ENCODE peak calls at places on chromosome 10, in five cellular contexts. J, Y, T, V and C are unnamed samples.

GRCh38 chr10:62618576-62619408 is 185.7 kb upstream of the ADO start:
- DNase-seq in J (peak), Y (no peak), T (peak), V (peak), C (no peak)

GRCh38 chr10:79601939-79602338 is 8.8 kb upstream of the SFTPA1 start:
- DNase-seq in J (no peak), Y (no peak), T (no peak), V (no peak), C (no peak)

GRCh38 chr10:42428534-42428933 is 209.8 kb downstream of the ZNF33B start:
- DNase-seq in J (no peak), Y (peak), T (no peak), V (no peak), C (peak)

GRCh38 chr10:132940791-132941465 is 1.4 kb downstream of the CFAP46 start:
- DNase-seq in J (no peak), Y (no peak), T (no peak), V (no peak), C (no peak)

GRCh38 chr10:13684252-13684791 is 97.6 kb downstream of the PRPF18 start:
- DNase-seq in J (peak), Y (no peak), T (no peak), V (peak), C (peak)

GRCh38 chr10:51694369-51694768 is 5.0 kb downstream of the CSTF2T start:
- DNase-seq in J (no peak), Y (no peak), T (no peak), V (no peak), C (no peak)

GRCh38 chr10:108894402-108895301 is 1028.7 kb downstream of the XPNPEP1 start:
- DNase-seq in J (no peak), Y (no peak), T (no peak), V (no peak), C (no peak)

GRCh38 chr10:22821501-22821900 is 106.4 kb upstream of the ARMC3 start:
- DNase-seq in J (peak), Y (no peak), T (no peak), V (peak), C (no peak)

GRCh38 chr10:5565671-5566581 is 41.2 kb downstream of the CALML3 start:
- DNase-seq in J (peak), Y (no peak), T (no peak), V (peak), C (peak)

GRCh38 chr10:26311383-26311940 is 94.9 kb downstream of the GAD2 start:
- DNase-seq in J (no peak), Y (no peak), T (peak), V (no peak), C (no peak)

GRCh38 chr10:76311752-76312699 is 880.6 kb downstream of the LRMDA start:
- DNase-seq in J (no peak), Y (peak), T (peak), V (no peak), C (peak)

GRCh38 chr10:75546004-75546403 is 114.6 kb downstream of the LRMDA start:
- DNase-seq in J (no peak), Y (no peak), T (no peak), V (no peak), C (no peak)

GRCh38 chr10:71203716-71204115 is 8.7 kb upstream of the UNC5B start:
- DNase-seq in J (no peak), Y (no peak), T (no peak), V (no peak), C (peak)

GRCh38 chr10:132320776-132321469 is 11.1 kb upstream of the LRRC27 start:
- DNase-seq in J (no peak), Y (no peak), T (no peak), V (no peak), C (no peak)

GRCh38 chr10:72223743-72224101 is 7.6 kb upstream of the ASCC1 start:
- DNase-seq in J (no peak), Y (no peak), T (no peak), V (no peak), C (no peak)

GRCh38 chr10:131738396-131738735 is 162.4 kb upstream of the PPP2R2D start:
- DNase-seq in J (no peak), Y (no peak), T (no peak), V (no peak), C (no peak)

GRCh38 chr10:45282061-45282460 is 33.3 kb downstream of the OR13A1 start:
- DNase-seq in J (no peak), Y (no peak), T (no peak), V (no peak), C (no peak)

GRCh38 chr10:90920986-90921643 is at the start of gene ANKRD1:
- DNase-seq in J (peak), Y (no peak), T (peak), V (peak), C (peak)

GRCh38 chr10:63976538-63976937 is 455.3 kb downstream of the REEP3 start:
- DNase-seq in J (peak), Y (peak), T (peak), V (no peak), C (peak)

GRCh38 chr10:121800831-121801230 is 127.0 kb downstream of the ATE1 start:
- DNase-seq in J (no peak), Y (no peak), T (no peak), V (no peak), C (no peak)

GRCh38 chr10:60878224-60878623 is 65.8 kb downstream of the RHOBTB1 start:
- DNase-seq in J (no peak), Y (no peak), T (no peak), V (no peak), C (peak)

GRCh38 chr10:33273295-33274002 is 61.0 kb downstream of the NRP1 start:
- DNase-seq in J (peak), Y (no peak), T (peak), V (peak), C (peak)

GRCh38 chr10:117547301-117548153 is 5.0 kb downstream of the EMX2 start:
- DNase-seq in J (no peak), Y (no peak), T (no peak), V (no peak), C (no peak)

GRCh38 chr10:64332551-64332950 is 811.4 kb downstream of the REEP3 start:
- DNase-seq in J (no peak), Y (no peak), T (no peak), V (no peak), C (no peak)

GRCh38 chr10:62182171-62182570 is 86.5 kb downstream of the RTKN2 start:
- DNase-seq in J (no peak), Y (no peak), T (no peak), V (no peak), C (no peak)

GRCh38 chr10:47261121-47261520 is 38.9 kb upstream of the GDF10 start:
- DNase-seq in J (no peak), Y (no peak), T (no peak), V (no peak), C (no peak)

GRCh38 chr10:80277016-80277415 is 12.4 kb downstream of the MAT1A start:
- DNase-seq in J (no peak), Y (no peak), T (no peak), V (no peak), C (no peak)

GRCh38 chr10:110806335-110806734 is 65.4 kb upstream of the PDCD4 start:
- DNase-seq in J (no peak), Y (no peak), T (no peak), V (no peak), C (no peak)

GRCh38 chr10:29041512-29042150 is 247.2 kb upstream of the LYZL1 start:
- DNase-seq in J (peak), Y (no peak), T (no peak), V (peak), C (no peak)

GRCh38 chr10:77925795-77926565 is 575 bp downstream of the DLG5 start:
- DNase-seq in J (peak), Y (no peak), T (peak), V (no peak), C (peak)

GRCh38 chr10:114335614-114336013 is 68.7 kb downstream of the AFAP1L2 start:
- DNase-seq in J (no peak), Y (no peak), T (no peak), V (no peak), C (no peak)

GRCh38 chr10:122474145-122474739 is 12.9 kb downstream of the HTRA1 start:
- DNase-seq in J (peak), Y (no peak), T (no peak), V (no peak), C (no peak)

GRCh38 chr10:125092564-125093031 is 67.8 kb downstream of the CTBP2 start:
- DNase-seq in J (no peak), Y (no peak), T (no peak), V (no peak), C (no peak)

GRCh38 chr10:128072941-128073615 is 53.1 kb downstream of the MKI67 start:
- DNase-seq in J (no peak), Y (no peak), T (no peak), V (no peak), C (no peak)

GRCh38 chr10:99775850-99776249 is 6.6 kb upstream of the ABCC2 start:
- DNase-seq in J (peak), Y (no peak), T (peak), V (peak), C (peak)

GRCh38 chr10:116545122-116545521 is 609 bp upstream of the PNLIP start:
- DNase-seq in J (no peak), Y (no peak), T (no peak), V (no peak), C (no peak)

GRCh38 chr10:85658518-85658917 is 708.1 kb downstream of the GRID1 start:
- DNase-seq in J (no peak), Y (no peak), T (no peak), V (no peak), C (no peak)

GRCh38 chr10:101303087-101303753 is 50.7 kb upstream of the BTRC start:
- DNase-seq in J (peak), Y (no peak), T (no peak), V (peak), C (no peak)

GRCh38 chr10:101304316-101304715 is 49.6 kb upstream of the BTRC start:
- DNase-seq in J (no peak), Y (no peak), T (no peak), V (no peak), C (no peak)

GRCh38 chr10:101297901-101298451 is 56.0 kb upstream of the BTRC start:
- DNase-seq in J (peak), Y (peak), T (peak), V (peak), C (peak)

GRCh38 chr10:101299211-101299610 is 54.8 kb upstream of the BTRC start:
- DNase-seq in J (no peak), Y (no peak), T (no peak), V (no peak), C (no peak)

GRCh38 chr10:101301111-101301731 is 52.7 kb upstream of the BTRC start:
- DNase-seq in J (no peak), Y (peak), T (peak), V (no peak), C (peak)
- TF ChIP-seq CTCF in J (no peak), Y (peak), T (peak), V (peak), C (peak)

GRCh38 chr10:44049301-44050015 is 335.4 kb downstream of the CXCL12 start:
- DNase-seq in J (no peak), Y (no peak), T (no peak), V (no peak), C (no peak)

GRCh38 chr10:44054046-44054445 is 330.9 kb downstream of the CXCL12 start:
- DNase-seq in J (no peak), Y (no peak), T (no peak), V (no peak), C (no peak)

GRCh38 chr10:44053391-44053790 is 331.5 kb downstream of the CXCL12 start:
- DNase-seq in J (no peak), Y (no peak), T (no peak), V (no peak), C (no peak)

GRCh38 chr10:44051091-44051490 is 333.8 kb downstream of the CXCL12 start:
- DNase-seq in J (no peak), Y (no peak), T (no peak), V (no peak), C (no peak)

GRCh38 chr10:44051584-44052385 is 333.1 kb downstream of the CXCL12 start:
- DNase-seq in J (peak), Y (no peak), T (no peak), V (peak), C (peak)
- H3K4me2 ChIP-seq in J (no peak), Y (no peak), T (no peak), V (peak), C (no peak)

GRCh38 chr10:118569241-118569881 is 26.1 kb downstream of the PRLHR start:
- DNase-seq in J (peak), Y (no peak), T (no peak), V (no peak), C (no peak)

GRCh38 chr10:118567701-118568248 is 27.7 kb downstream of the PRLHR start:
- DNase-seq in J (no peak), Y (no peak), T (no peak), V (no peak), C (no peak)

GRCh38 chr10:118566911-118567310 is 28.5 kb downstream of the PRLHR start:
- DNase-seq in J (no peak), Y (no peak), T (no peak), V (no peak), C (no peak)

GRCh38 chr10:118569882-118570252 is 25.6 kb downstream of the PRLHR start:
- DNase-seq in J (no peak), Y (no peak), T (no peak), V (no peak), C (no peak)

DNA sequence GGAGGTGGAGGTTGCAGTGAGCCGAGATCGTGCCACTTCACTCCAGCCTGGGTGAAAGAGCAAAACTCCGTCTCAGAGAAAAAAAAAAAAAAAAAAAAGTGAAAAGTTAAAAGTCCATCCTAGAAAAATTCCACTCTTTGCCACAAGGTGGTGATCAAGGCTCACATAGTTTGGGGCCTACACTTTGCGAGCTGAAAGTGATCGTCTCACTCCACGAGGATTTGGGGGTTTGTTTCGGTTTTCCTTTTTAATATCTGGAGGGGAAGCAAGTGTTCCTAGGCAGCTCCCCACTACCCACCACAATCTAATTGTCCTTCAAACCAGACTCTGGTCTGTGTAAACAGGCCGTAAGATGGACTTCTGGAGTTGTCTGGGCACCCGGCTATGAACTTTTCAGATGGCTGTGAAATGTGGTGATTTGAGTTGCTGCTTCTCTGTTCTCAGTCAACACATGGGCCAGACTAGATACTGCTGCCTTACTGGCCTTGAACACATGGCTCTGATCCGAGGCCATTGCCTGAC is 27.1 kb downstream of the PRLHR start:
- DNase-seq in J (peak), Y (peak), T (peak), V (no peak), C (peak)
- TF ChIP-seq CTCF in J (peak), Y (peak), T (peak), V (peak), C (peak)

GRCh38 chr10:94123253-94123995 is 129.7 kb downstream of the PLCE1 start:
- DNase-seq in J (peak), Y (no peak), T (peak), V (peak), C (peak)
- H3K4me2 ChIP-seq in J (peak), Y (no peak), T (peak), V (peak), C (peak)